ENCODE peak calls at places on chromosomes 3 and 15, in nine cellular contexts. K is upper lobe of right lung, N is PC-9, B is A549, M is ovary, S is colonic mucosa, A is heart left ventricle, D is IMR-90, G is astrocyte. F is an unnamed sample. For H3K4me1, the result is how much of the 10 kb centered on the place peaks cover.

GRCh38 chr3:110126065-110126464 is 788.7 kb upstream of the DPPA4 start:
- DNase-seq in K (peak), N (no peak), B (no peak), M (no peak), S (no peak), A (no peak), D (peak), G (peak), F (no peak)

GRCh38 chr3:125440559-125440955 is 65.4 kb upstream of the ZNF148 start:
- DNase-seq in K (peak), N (no peak), B (peak), M (no peak), S (peak), A (no peak), D (no peak), G (no peak), F (no peak)

GRCh38 chr15:88897456-88898194 is 2.3 kb upstream of the HAPLN3 start:
- DNase-seq in K (peak), N (peak), B (peak), M (peak), S (peak), A (peak), D (peak), G (peak), F (peak)

GRCh38 chr3:164452707-164453106 is 625.6 kb downstream of the SI start:
- DNase-seq in K (no peak), N (no peak), B (no peak), M (no peak), S (no peak), A (no peak), D (no peak), G (no peak), F (no peak)

GRCh38 chr3:64152676-64153466 is 72.4 kb downstream of the PRICKLE2 start:
- DNase-seq in K (no peak), N (no peak), B (no peak), M (no peak), S (no peak), A (no peak), D (no peak), G (no peak), F (no peak)

GRCh38 chr3:177498037-177498857 is 301.0 kb upstream of the TBL1XR1 start:
- DNase-seq in K (no peak), N (peak), B (peak), M (no peak), S (no peak), A (no peak), D (peak), G (peak), F (no peak)

GRCh38 chr3:52494446-52494845 is 692 bp upstream of the STAB1 start:
- DNase-seq in K (no peak), N (no peak), B (no peak), M (no peak), S (no peak), A (no peak), D (no peak), G (no peak), F (no peak)

GRCh38 chr3:127772776-127773751 is 49.3 kb downstream of the MGLL start:
- DNase-seq in K (no peak), N (no peak), B (no peak), M (no peak), S (no peak), A (no peak), D (no peak), G (no peak), F (no peak)

GRCh38 chr3:43090238-43090637 is 15.6 kb downstream of the POMGNT2 start:
- DNase-seq in K (no peak), N (no peak), B (no peak), M (no peak), S (no peak), A (no peak), D (no peak), G (no peak), F (no peak)

GRCh38 chr3:74074700-74075099 is 450.0 kb upstream of the PDZRN3 start:
- DNase-seq in K (no peak), N (no peak), B (no peak), M (no peak), S (no peak), A (no peak), D (no peak), G (no peak), F (no peak)

GRCh38 chr15:50740955-50741354 is 24.6 kb downstream of the SPPL2A start:
- DNase-seq in K (no peak), N (no peak), B (no peak), M (no peak), S (no peak), A (no peak), D (no peak), G (no peak), F (no peak)

GRCh38 chr3:39216176-39216790 is 23.9 kb upstream of the XIRP1 start:
- DNase-seq in K (no peak), N (no peak), B (no peak), M (no peak), S (no peak), A (no peak), D (no peak), G (no peak), F (no peak)

GRCh38 chr3:190094201-190094718 is 26.4 kb downstream of the P3H2 start:
- DNase-seq in K (no peak), N (no peak), B (no peak), M (peak), S (no peak), A (no peak), D (peak), G (peak), F (no peak)

GRCh38 chr3:146873748-146874147 is 268.6 kb upstream of the PLSCR5 start:
- DNase-seq in K (no peak), N (no peak), B (no peak), M (no peak), S (no peak), A (no peak), D (no peak), G (no peak), F (no peak)

GRCh38 chr3:126867526-126868200 is 115.3 kb upstream of the PLXNA1 start:
- DNase-seq in K (no peak), N (no peak), B (no peak), M (no peak), S (no peak), A (no peak), D (no peak), G (no peak), F (no peak)

GRCh38 chr3:191141728-191142127 is 57.3 kb upstream of the OSTN start:
- DNase-seq in K (no peak), N (peak), B (peak), M (no peak), S (no peak), A (no peak), D (peak), G (peak), F (no peak)

GRCh38 chr15:73870700-73871408 is 2.5 kb upstream of the TBC1D21 start:
- DNase-seq in K (no peak), N (no peak), B (peak), M (peak), S (no peak), A (peak), D (peak), G (peak), F (no peak)

GRCh38 chr3:111539351-111540331 is 2.4 kb upstream of the CD96 start:
- DNase-seq in K (peak), N (no peak), B (peak), M (peak), S (peak), A (no peak), D (peak), G (no peak), F (peak)

GRCh38 chr15:81294501-81294850 is 29.5 kb downstream of the STARD5 start:
- DNase-seq in K (no peak), N (no peak), B (no peak), M (no peak), S (no peak), A (no peak), D (no peak), G (no peak), F (no peak)

GRCh38 chr3:1092771-1093170 is at the start of gene CNTN6:
- DNase-seq in K (no peak), N (no peak), B (no peak), M (no peak), S (no peak), A (no peak), D (no peak), G (peak), F (peak)

GRCh38 chr3:25478358-25478757 is 50.3 kb downstream of the RARB start:
- DNase-seq in K (no peak), N (no peak), B (no peak), M (no peak), S (no peak), A (no peak), D (no peak), G (no peak), F (no peak)

GRCh38 chr15:62608369-62608768 is 434.2 kb upstream of the TPM1 start:
- DNase-seq in K (no peak), N (no peak), B (no peak), M (no peak), S (no peak), A (no peak), D (no peak), G (no peak), F (no peak)

GRCh38 chr3:183142199-183142598 is 20.3 kb downstream of the LAMP3 start:
- DNase-seq in K (no peak), N (peak), B (no peak), M (no peak), S (no peak), A (no peak), D (no peak), G (no peak), F (no peak)

GRCh38 chr3:194871143-194871863 is 185.6 kb downstream of the FAM43A start:
- DNase-seq in K (peak), N (peak), B (peak), M (peak), S (peak), A (peak), D (peak), G (peak), F (peak)

GRCh38 chr3:120678984-120679383 is 3.1 kb downstream of the HGD start:
- DNase-seq in K (no peak), N (no peak), B (peak), M (no peak), S (peak), A (no peak), D (no peak), G (peak), F (no peak)

GRCh38 chr3:116140100-116140689 is 305.1 kb downstream of the LSAMP start:
- DNase-seq in K (no peak), N (no peak), B (peak), M (no peak), S (no peak), A (no peak), D (peak), G (peak), F (no peak)

GRCh38 chr15:66966256-66966655 is 99.1 kb upstream of the SMAD3 start:
- DNase-seq in K (no peak), N (no peak), B (no peak), M (no peak), S (no peak), A (no peak), D (no peak), G (no peak), F (no peak)

GRCh38 chr15:68672781-68673205 is 94.0 kb downstream of the CORO2B start:
- DNase-seq in K (peak), N (no peak), B (peak), M (peak), S (no peak), A (no peak), D (peak), G (no peak), F (peak)

GRCh38 chr3:162945626-162946025 is 1449.0 kb downstream of the OTOL1 start:
- DNase-seq in K (no peak), N (no peak), B (no peak), M (no peak), S (no peak), A (no peak), D (no peak), G (no peak), F (no peak)

GRCh38 chr3:132211896-132212295 is 105.3 kb upstream of the ACP3 start:
- DNase-seq in K (no peak), N (no peak), B (no peak), M (no peak), S (no peak), A (no peak), D (no peak), G (no peak), F (no peak)

GRCh38 chr3:58169371-58169770 is 41.4 kb downstream of the DNASE1L3 start:
- DNase-seq in K (no peak), N (no peak), B (no peak), M (no peak), S (no peak), A (no peak), D (no peak), G (no peak), F (no peak)

GRCh38 chr3:23712656-23713559 is 92.8 kb upstream of the UBE2E1 start:
- DNase-seq in K (no peak), N (peak), B (peak), M (peak), S (no peak), A (peak), D (peak), G (peak), F (peak)

GRCh38 chr3:23294770-23295387 is 91.8 kb downstream of the UBE2E2 start:
- DNase-seq in K (no peak), N (no peak), B (no peak), M (no peak), S (no peak), A (no peak), D (no peak), G (no peak), F (no peak)

GRCh38 chr3:6508410-6508759 is 352.5 kb upstream of the GRM7 start:
- DNase-seq in K (no peak), N (no peak), B (no peak), M (no peak), S (no peak), A (no peak), D (no peak), G (no peak), F (no peak)

GRCh38 chr15:58520464-58520863 is 88.7 kb downstream of the LIPC start:
- DNase-seq in K (no peak), N (no peak), B (no peak), M (no peak), S (no peak), A (no peak), D (no peak), G (no peak), F (no peak)

GRCh38 chr3:89314454-89314853 is 207.0 kb downstream of the EPHA3 start:
- DNase-seq in K (no peak), N (no peak), B (peak), M (no peak), S (no peak), A (no peak), D (peak), G (peak), F (no peak)

GRCh38 chr15:34618073-34618472 is 34.6 kb upstream of the GOLGA8B start:
- DNase-seq in K (no peak), N (no peak), B (no peak), M (no peak), S (no peak), A (no peak), D (no peak), G (no peak), F (no peak)

GRCh38 chr15:34620814-34621213 is 37.4 kb upstream of the GOLGA8B start:
- DNase-seq in K (no peak), N (no peak), B (no peak), M (no peak), S (no peak), A (no peak), D (peak), G (no peak), F (no peak)

GRCh38 chr15:34619151-34619550 is 35.7 kb upstream of the GOLGA8B start:
- DNase-seq in K (no peak), N (no peak), B (no peak), M (no peak), S (no peak), A (no peak), D (no peak), G (no peak), F (no peak)

GRCh38 chr15:34620122-34620521 is 36.7 kb upstream of the GOLGA8B start:
- DNase-seq in K (no peak), N (no peak), B (no peak), M (no peak), S (no peak), A (no peak), D (no peak), G (no peak), F (no peak)

DNA sequence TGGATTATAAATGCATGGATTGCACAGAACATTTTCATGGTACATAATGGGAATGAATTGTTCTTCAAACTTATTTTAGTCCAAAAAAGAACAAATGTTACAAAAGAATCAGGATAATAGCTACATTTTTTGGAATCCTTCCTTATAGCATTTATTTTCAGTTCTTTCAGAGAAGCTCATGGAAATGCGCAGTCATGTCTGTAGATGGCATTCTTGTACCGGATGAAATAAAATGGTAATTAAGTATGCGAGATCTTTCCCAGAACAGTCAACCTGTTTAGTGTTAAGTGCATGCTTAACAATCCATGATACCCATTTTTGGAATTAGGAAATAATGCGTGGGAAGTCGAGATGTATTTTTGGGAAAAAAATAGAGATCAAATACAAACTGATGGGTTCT is 38.2 kb upstream of the GOLGA8B start:
- DNase-seq in K (no peak), N (no peak), B (peak), M (no peak), S (no peak), A (no peak), D (peak), G (peak), F (no peak)
- TF ChIP-seq CTCF in K (peak), N (peak), B (peak), M (no peak), S (no peak), A (peak), D (peak), G (peak), F (peak)

GRCh38 chr15:98733098-98733497 is 84.8 kb downstream of the IGF1R start:
- DNase-seq in K (no peak), N (no peak), B (no peak), M (no peak), S (no peak), A (no peak), D (no peak), G (no peak), F (no peak)
- H3K4me1 ChIP-seq in K (under half), N (under half), B (half or more), M (under half), S (under half), A (half or more), D (under half), G (under half), F (half or more)

DNA sequence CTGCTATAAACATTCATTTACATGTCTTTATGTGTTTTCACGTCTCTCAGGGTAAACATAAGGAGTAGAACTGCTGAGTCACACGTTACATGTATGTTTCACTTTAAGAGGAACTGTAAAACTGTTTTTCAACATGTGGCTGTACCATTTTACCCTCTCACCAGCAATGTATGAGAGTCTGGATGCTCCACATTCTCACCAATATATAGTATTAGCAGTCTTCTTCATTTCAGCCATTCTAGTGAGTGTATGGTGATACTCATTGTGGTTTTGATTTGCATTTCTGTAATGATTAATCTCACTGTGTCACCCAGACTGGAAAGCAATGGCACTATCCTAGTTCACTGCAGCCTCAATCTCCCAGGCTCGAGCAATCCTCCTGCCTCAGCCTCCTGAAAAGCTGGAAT is 37.1 kb downstream of the PHC3 start:
- DNase-seq in K (no peak), N (no peak), B (peak), M (no peak), S (no peak), A (no peak), D (no peak), G (no peak), F (no peak)
- H3K4me3 ChIP-seq in K (no peak), N (no peak), B (no peak), M (no peak), S (no peak), A (no peak), D (no peak), G (no peak), F (no peak)

GRCh38 chr3:10981031-10981430 is 11.5 kb upstream of the SLC6A1 start:
- DNase-seq in K (no peak), N (no peak), B (no peak), M (no peak), S (no peak), A (no peak), D (no peak), G (no peak), F (no peak)

GRCh38 chr3:10980216-10980799 is 12.2 kb upstream of the SLC6A1 start:
- DNase-seq in K (no peak), N (no peak), B (no peak), M (no peak), S (no peak), A (no peak), D (no peak), G (no peak), F (no peak)

GRCh38 chr3:10982782-10983181 is 9.8 kb upstream of the SLC6A1 start:
- DNase-seq in K (no peak), N (peak), B (no peak), M (no peak), S (no peak), A (no peak), D (no peak), G (no peak), F (no peak)

GRCh38 chr3:10983219-10983916 is 9.2 kb upstream of the SLC6A1 start:
- DNase-seq in K (no peak), N (no peak), B (peak), M (no peak), S (peak), A (no peak), D (peak), G (peak), F (no peak)

GRCh38 chr3:10981961-10982360 is 10.6 kb upstream of the SLC6A1 start:
- DNase-seq in K (no peak), N (no peak), B (no peak), M (no peak), S (no peak), A (no peak), D (no peak), G (peak), F (no peak)
- TF ChIP-seq CTCF in K (no peak), N (no peak), B (no peak), M (no peak), S (no peak), A (no peak), D (no peak), G (no peak), F (no peak)

GRCh38 chr3:188742755-188743549 is 428.8 kb upstream of the TPRG1 start:
- DNase-seq in K (no peak), N (no peak), B (no peak), M (no peak), S (no peak), A (no peak), D (no peak), G (no peak), F (no peak)
- H3K4me1 ChIP-seq in K (under half), N (under half), B (under half), M (under half), S (under half), A (under half), D (under half), G (under half), F (under half)

GRCh38 chr3:66095295-66096001 is 56.7 kb upstream of the MAGI1 start:
- DNase-seq in K (no peak), N (no peak), B (no peak), M (no peak), S (no peak), A (no peak), D (peak), G (no peak), F (no peak)

GRCh38 chr3:66093981-66094380 is 55.3 kb upstream of the MAGI1 start:
- DNase-seq in K (no peak), N (no peak), B (no peak), M (no peak), S (no peak), A (no peak), D (no peak), G (no peak), F (no peak)

GRCh38 chr3:66097647-66098046 is 58.9 kb upstream of the MAGI1 start:
- DNase-seq in K (no peak), N (no peak), B (no peak), M (no peak), S (no peak), A (no peak), D (no peak), G (no peak), F (no peak)

GRCh38 chr3:66092175-66092990 is 53.7 kb upstream of the MAGI1 start:
- DNase-seq in K (no peak), N (no peak), B (no peak), M (no peak), S (no peak), A (no peak), D (no peak), G (no peak), F (no peak)
- H3K4me3 ChIP-seq in K (no peak), N (no peak), B (no peak), M (no peak), S (no peak), A (no peak), D (no peak), G (no peak), F (no peak)

DNA sequence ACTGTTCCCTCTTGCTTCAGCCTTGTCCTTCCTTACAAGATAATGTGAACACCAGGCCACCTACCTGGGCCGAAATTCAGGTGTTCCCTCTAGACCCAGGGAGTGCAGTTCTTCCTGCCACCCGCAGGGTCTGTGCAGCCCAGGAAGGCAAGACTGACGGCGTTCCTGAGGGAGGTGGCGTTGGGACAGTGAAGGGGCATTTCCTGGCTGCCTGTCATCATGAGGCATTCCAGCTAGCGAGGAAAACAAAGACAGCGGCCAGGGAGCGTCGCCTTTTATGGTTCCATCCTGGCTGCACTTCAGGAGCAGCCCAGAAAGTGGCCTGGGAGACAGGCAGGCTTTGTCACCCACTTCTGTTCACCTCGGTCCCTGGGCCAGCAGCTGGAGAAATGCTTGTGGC is 84.8 kb upstream of the WNT5A start:
- DNase-seq in K (peak), N (no peak), B (no peak), M (no peak), S (peak), A (peak), D (no peak), G (peak), F (no peak)
- TF ChIP-seq CTCF in K (peak), N (no peak), B (no peak), M (no peak), S (no peak), A (peak), D (no peak), G (peak), F (no peak)

F was measured in BE2C.